ENCODE peak calls at places on chromosomes 6 and 20, in ten cellular contexts. F, K, J, L, I, T, M, D, G and S are unnamed samples.

GRCh38 chr6:31157543-31158139 is at the start of gene CCHCR1:
- DNase-seq in F (no peak), K (no peak), J (no peak), L (no peak), I (peak), T (no peak), M (no peak), D (peak), G (no peak), S (no peak)

GRCh38 chr20:63290677-63291472 is 2.1 kb upstream of the COL20A1 start:
- DNase-seq in F (peak), K (peak), J (peak), L (no peak), I (peak), T (peak), M (peak), D (peak), G (no peak), S (no peak)

GRCh38 chr20:23203310-23203709 is 117.2 kb upstream of the CD93 start:
- DNase-seq in F (no peak), K (no peak), J (no peak), L (no peak), I (no peak), T (no peak), M (no peak), D (no peak), G (no peak), S (no peak)

GRCh38 chr6:4644962-4645361 is 131.2 kb upstream of the CDYL start:
- DNase-seq in F (no peak), K (no peak), J (peak), L (no peak), I (no peak), T (peak), M (no peak), D (no peak), G (no peak), S (no peak)

GRCh38 chr6:122530440-122531046 is 58.9 kb upstream of the SERINC1 start:
- DNase-seq in F (peak), K (peak), J (peak), L (peak), I (peak), T (peak), M (peak), D (peak), G (peak), S (peak)

GRCh38 chr6:6317825-6318733 is 2.4 kb downstream of the F13A1 start:
- DNase-seq in F (no peak), K (no peak), J (no peak), L (no peak), I (no peak), T (no peak), M (no peak), D (peak), G (no peak), S (no peak)

GRCh38 chr20:32621071-32621913 is 36.2 kb upstream of the NOL4L start:
- DNase-seq in F (no peak), K (no peak), J (no peak), L (no peak), I (no peak), T (no peak), M (no peak), D (peak), G (no peak), S (no peak)

GRCh38 chr20:13736792-13737191 is 47.9 kb downstream of the ESF1 start:
- DNase-seq in F (peak), K (no peak), J (no peak), L (peak), I (peak), T (peak), M (no peak), D (no peak), G (no peak), S (no peak)

GRCh38 chr6:128731249-128732165 is 151.4 kb upstream of the LAMA2 start:
- DNase-seq in F (peak), K (peak), J (peak), L (peak), I (peak), T (peak), M (no peak), D (peak), G (no peak), S (peak)

GRCh38 chr20:61598586-61598985 is 346.5 kb downstream of the CDH4 start:
- DNase-seq in F (no peak), K (no peak), J (no peak), L (no peak), I (no peak), T (no peak), M (no peak), D (no peak), G (no peak), S (no peak)

GRCh38 chr6:157946865-157947532 is 34.7 kb upstream of the SYNJ2 start:
- DNase-seq in F (peak), K (peak), J (no peak), L (no peak), I (peak), T (peak), M (no peak), D (peak), G (no peak), S (no peak)

GRCh38 chr6:133512410-133513016 is 271.4 kb downstream of the EYA4 start:
- DNase-seq in F (peak), K (peak), J (peak), L (peak), I (peak), T (peak), M (peak), D (peak), G (no peak), S (no peak)

GRCh38 chr6:169020821-169021220 is 232.8 kb downstream of the THBS2 start:
- DNase-seq in F (no peak), K (no peak), J (no peak), L (no peak), I (no peak), T (no peak), M (no peak), D (no peak), G (no peak), S (no peak)

GRCh38 chr6:169024047-169024660 is 229.5 kb downstream of the THBS2 start:
- DNase-seq in F (no peak), K (no peak), J (no peak), L (no peak), I (no peak), T (no peak), M (no peak), D (no peak), G (no peak), S (no peak)

GRCh38 chr6:169019727-169020491 is 233.7 kb downstream of the THBS2 start:
- DNase-seq in F (peak), K (no peak), J (no peak), L (no peak), I (peak), T (no peak), M (no peak), D (peak), G (no peak), S (peak)

GRCh38 chr6:169023161-169023874 is 230.3 kb downstream of the THBS2 start:
- DNase-seq in F (peak), K (no peak), J (no peak), L (no peak), I (no peak), T (no peak), M (no peak), D (no peak), G (no peak), S (no peak)

GRCh38 chr6:169022079-169022478 is 231.6 kb downstream of the THBS2 start:
- DNase-seq in F (no peak), K (no peak), J (no peak), L (no peak), I (no peak), T (no peak), M (no peak), D (peak), G (no peak), S (no peak)
- TF ChIP-seq CTCF in F (no peak), K (no peak), J (no peak), L (no peak), I (no peak), T (peak), M (no peak), D (peak), G (no peak), S (peak)

GRCh38 chr6:83708546-83708969 is 343 bp downstream of the SNAP91 start:
- DNase-seq in F (no peak), K (no peak), J (peak), L (no peak), I (peak), T (peak), M (no peak), D (peak), G (no peak), S (no peak)

GRCh38 chr6:83707829-83708545 is 914 bp downstream of the SNAP91 start:
- DNase-seq in F (no peak), K (no peak), J (no peak), L (peak), I (peak), T (peak), M (no peak), D (peak), G (peak), S (no peak)

GRCh38 chr6:83708970-83709747 is at the start of gene SNAP91:
- DNase-seq in F (no peak), K (peak), J (peak), L (no peak), I (no peak), T (peak), M (no peak), D (peak), G (peak), S (no peak)

GRCh38 chr6:83711958-83712357 is 3.1 kb upstream of the SNAP91 start:
- DNase-seq in F (no peak), K (no peak), J (no peak), L (no peak), I (no peak), T (no peak), M (no peak), D (no peak), G (no peak), S (no peak)

GRCh38 chr6:83709748-83710050 is 798 bp upstream of the SNAP91 start:
- DNase-seq in F (no peak), K (no peak), J (no peak), L (no peak), I (no peak), T (no peak), M (no peak), D (no peak), G (no peak), S (no peak)
- H3K4me3 ChIP-seq in F (no peak), K (peak), J (no peak), L (peak), I (no peak), T (no peak), M (no peak), D (peak), G (peak), S (peak)

GRCh38 chr6:100378576-100378975 is 86.1 kb downstream of the SIM1 start:
- DNase-seq in F (no peak), K (no peak), J (no peak), L (no peak), I (no peak), T (no peak), M (no peak), D (no peak), G (no peak), S (no peak)
- TF ChIP-seq CTCF in F (no peak), K (no peak), J (no peak), L (no peak), I (no peak), T (no peak), M (no peak), D (no peak), G (no peak), S (no peak)

GRCh38 chr6:42932412-42932811 is 3.1 kb downstream of the CNPY3 start:
- DNase-seq in F (no peak), K (no peak), J (no peak), L (no peak), I (no peak), T (no peak), M (no peak), D (no peak), G (no peak), S (no peak)
- H3K4me3 ChIP-seq in F (no peak), K (no peak), J (no peak), L (no peak), I (no peak), T (no peak), M (no peak), D (no peak), G (no peak), S (no peak)